ENCODE peak calls at places on chromosomes 6 and 20, in seven cellular contexts. One of them, this sample, is unnamed.

GRCh38 chr6:88476388-88476787 is 310.2 kb upstream of the CNR1 start:
- DNase-seq in GM12878: no peak
- DNase-seq in H1: no peak
- DNase-seq in K562: no peak
- DNase-seq in HepG2: no peak
- DNase-seq in HCT116: no peak
- DNase-seq in SK-N-SH: no peak
- DNase-seq in this sample: no peak

GRCh38 chr20:63313349-63314014 is 20.5 kb downstream of the COL20A1 start:
- DNase-seq in GM12878: no peak
- DNase-seq in H1: no peak
- DNase-seq in K562: no peak
- DNase-seq in HepG2: no peak
- DNase-seq in HCT116: no peak
- DNase-seq in SK-N-SH: no peak
- DNase-seq in this sample: no peak

GRCh38 chr6:35725721-35726438 is 11.0 kb upstream of the ARMC12 start:
- DNase-seq in GM12878: no peak
- DNase-seq in H1: no peak
- DNase-seq in K562: no peak
- DNase-seq in HepG2: peak
- DNase-seq in HCT116: no peak
- DNase-seq in SK-N-SH: no peak
- DNase-seq in this sample: no peak

GRCh38 chr6:111552241-111552744 is 53.4 kb downstream of the TRAF3IP2 start:
- DNase-seq in GM12878: no peak
- DNase-seq in H1: no peak
- DNase-seq in K562: peak
- DNase-seq in HepG2: no peak
- DNase-seq in HCT116: no peak
- DNase-seq in SK-N-SH: peak
- DNase-seq in this sample: peak

GRCh38 chr6:143594647-143595046 is 83.1 kb upstream of the PHACTR2 start:
- DNase-seq in GM12878: no peak
- DNase-seq in H1: no peak
- DNase-seq in K562: no peak
- DNase-seq in HepG2: no peak
- DNase-seq in HCT116: no peak
- DNase-seq in SK-N-SH: no peak
- DNase-seq in this sample: no peak

GRCh38 chr6:91288741-91289140 is 701.9 kb upstream of the MAP3K7 start:
- DNase-seq in GM12878: no peak
- DNase-seq in H1: no peak
- DNase-seq in K562: no peak
- DNase-seq in HepG2: no peak
- DNase-seq in HCT116: no peak
- DNase-seq in SK-N-SH: no peak
- DNase-seq in this sample: no peak

GRCh38 chr6:28983838-28984237 is 21.3 kb downstream of the ZNF311 start:
- DNase-seq in GM12878: no peak
- DNase-seq in H1: no peak
- DNase-seq in K562: no peak
- DNase-seq in HepG2: no peak
- DNase-seq in HCT116: no peak
- DNase-seq in SK-N-SH: no peak
- DNase-seq in this sample: no peak

GRCh38 chr6:7907159-7907558 is 3.4 kb downstream of the TXNDC5 start:
- DNase-seq in GM12878: no peak
- DNase-seq in H1: no peak
- DNase-seq in K562: peak
- DNase-seq in HepG2: no peak
- DNase-seq in HCT116: no peak
- DNase-seq in SK-N-SH: no peak
- DNase-seq in this sample: no peak

GRCh38 chr6:115613488-115613887 is 447.2 kb downstream of the FRK start:
- DNase-seq in GM12878: no peak
- DNase-seq in H1: no peak
- DNase-seq in K562: no peak
- DNase-seq in HepG2: no peak
- DNase-seq in HCT116: no peak
- DNase-seq in SK-N-SH: no peak
- DNase-seq in this sample: no peak

GRCh38 chr6:150016324-150017185 is 8.8 kb downstream of the RAET1L start:
- DNase-seq in GM12878: no peak
- DNase-seq in H1: peak
- DNase-seq in K562: peak
- DNase-seq in HepG2: peak
- DNase-seq in HCT116: peak
- DNase-seq in SK-N-SH: peak
- DNase-seq in this sample: peak

GRCh38 chr20:24208652-24209051 is 220.1 kb upstream of the GGTLC1 start:
- DNase-seq in GM12878: no peak
- DNase-seq in H1: peak
- DNase-seq in K562: no peak
- DNase-seq in HepG2: peak
- DNase-seq in HCT116: no peak
- DNase-seq in SK-N-SH: no peak
- DNase-seq in this sample: no peak

GRCh38 chr6:107488174-107488874 is 1.6 kb upstream of the SOBP start:
- DNase-seq in GM12878: no peak
- DNase-seq in H1: no peak
- DNase-seq in K562: no peak
- DNase-seq in HepG2: no peak
- DNase-seq in HCT116: no peak
- DNase-seq in SK-N-SH: peak
- DNase-seq in this sample: no peak

GRCh38 chr20:33791959-33792597 is 19.1 kb upstream of the CHMP4B start:
- DNase-seq in GM12878: no peak
- DNase-seq in H1: peak
- DNase-seq in K562: peak
- DNase-seq in HepG2: peak
- DNase-seq in HCT116: no peak
- DNase-seq in SK-N-SH: peak
- DNase-seq in this sample: no peak

GRCh38 chr6:136371951-136372350 is 82.3 kb upstream of the BCLAF1 start:
- DNase-seq in GM12878: no peak
- DNase-seq in H1: no peak
- DNase-seq in K562: no peak
- DNase-seq in HepG2: no peak
- DNase-seq in HCT116: no peak
- DNase-seq in SK-N-SH: no peak
- DNase-seq in this sample: no peak

GRCh38 chr20:20207872-20208271 is 155.5 kb downstream of the CFAP61 start:
- DNase-seq in GM12878: peak
- DNase-seq in H1: no peak
- DNase-seq in K562: no peak
- DNase-seq in HepG2: no peak
- DNase-seq in HCT116: no peak
- DNase-seq in SK-N-SH: no peak
- DNase-seq in this sample: no peak

GRCh38 chr20:63014710-63015109 is 7.9 kb upstream of the BHLHE23 start:
- DNase-seq in GM12878: no peak
- DNase-seq in H1: no peak
- DNase-seq in K562: no peak
- DNase-seq in HepG2: no peak
- DNase-seq in HCT116: no peak
- DNase-seq in SK-N-SH: no peak
- DNase-seq in this sample: no peak

GRCh38 chr6:28657756-28658465 is 132.2 kb downstream of the GPX5 start:
- DNase-seq in GM12878: peak
- DNase-seq in H1: peak
- DNase-seq in K562: peak
- DNase-seq in HepG2: peak
- DNase-seq in HCT116: peak
- DNase-seq in SK-N-SH: peak
- DNase-seq in this sample: no peak

GRCh38 chr6:162708971-162709370 is 18.6 kb downstream of the PRKN start:
- DNase-seq in GM12878: no peak
- DNase-seq in H1: no peak
- DNase-seq in K562: no peak
- DNase-seq in HepG2: no peak
- DNase-seq in HCT116: no peak
- DNase-seq in SK-N-SH: no peak
- DNase-seq in this sample: no peak

GRCh38 chr6:148035763-148036390 is 306.8 kb upstream of the SASH1 start:
- DNase-seq in GM12878: no peak
- DNase-seq in H1: no peak
- DNase-seq in K562: no peak
- DNase-seq in HepG2: no peak
- DNase-seq in HCT116: no peak
- DNase-seq in SK-N-SH: no peak
- DNase-seq in this sample: no peak

GRCh38 chr20:46365483-46366215 is 40.8 kb downstream of the ELMO2 start:
- DNase-seq in GM12878: no peak
- DNase-seq in H1: no peak
- DNase-seq in K562: no peak
- DNase-seq in HepG2: no peak
- DNase-seq in HCT116: no peak
- DNase-seq in SK-N-SH: no peak
- DNase-seq in this sample: no peak

GRCh38 chr6:154705471-154706113 is 27.6 kb upstream of the SCAF8 start:
- DNase-seq in GM12878: no peak
- DNase-seq in H1: no peak
- DNase-seq in K562: peak
- DNase-seq in HepG2: no peak
- DNase-seq in HCT116: no peak
- DNase-seq in SK-N-SH: no peak
- DNase-seq in this sample: peak

GRCh38 chr6:99330159-99330558 is 19.3 kb downstream of the FAXC start:
- DNase-seq in GM12878: peak
- DNase-seq in H1: no peak
- DNase-seq in K562: peak
- DNase-seq in HepG2: peak
- DNase-seq in HCT116: peak
- DNase-seq in SK-N-SH: peak
- DNase-seq in this sample: peak

DNA sequence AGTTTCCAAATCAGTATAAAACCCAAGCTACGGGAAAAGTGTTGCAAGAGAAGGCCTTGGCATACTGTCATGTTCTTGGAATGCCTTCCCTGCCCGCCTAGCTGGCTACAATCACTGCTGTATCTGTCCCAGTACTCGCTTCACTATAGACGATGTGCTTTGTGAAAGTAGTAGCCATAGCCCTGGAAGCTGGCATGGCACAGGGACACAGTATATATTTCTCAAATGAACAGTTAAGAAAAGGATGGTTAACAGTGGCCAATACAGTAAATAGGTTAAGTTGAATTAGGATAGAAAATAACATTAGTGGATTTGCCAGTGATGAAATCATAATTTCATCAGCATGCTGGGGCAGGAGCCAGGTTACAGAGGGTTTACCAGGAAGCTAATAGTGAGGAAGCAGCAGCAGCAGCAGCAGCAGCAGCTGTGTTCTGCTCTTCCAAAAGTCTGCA is 499.3 kb downstream of the CDKAL1 start:
- DNase-seq in GM12878: no peak
- DNase-seq in H1: no peak
- DNase-seq in K562: no peak
- DNase-seq in HepG2: no peak
- DNase-seq in HCT116: no peak
- DNase-seq in SK-N-SH: peak
- DNase-seq in this sample: no peak
- TF ChIP-seq POLR2AphosphoS5 in GM12878: no peak
- TF ChIP-seq POLR2AphosphoS5 in H1: no peak
- TF ChIP-seq POLR2AphosphoS5 in K562: no peak
- TF ChIP-seq POLR2AphosphoS5 in HepG2: no peak
- TF ChIP-seq POLR2AphosphoS5 in HCT116: no peak
- TF ChIP-seq POLR2AphosphoS5 in SK-N-SH: no peak
- TF ChIP-seq POLR2AphosphoS5 in this sample: no peak

GRCh38 chr6:137913434-137913833 is 46.4 kb downstream of the TNFAIP3 start:
- DNase-seq in GM12878: no peak
- DNase-seq in H1: no peak
- DNase-seq in K562: no peak
- DNase-seq in HepG2: no peak
- DNase-seq in HCT116: no peak
- DNase-seq in SK-N-SH: no peak
- DNase-seq in this sample: no peak

GRCh38 chr6:137914530-137915193 is 47.6 kb downstream of the TNFAIP3 start:
- DNase-seq in GM12878: no peak
- DNase-seq in H1: no peak
- DNase-seq in K562: peak
- DNase-seq in HepG2: no peak
- DNase-seq in HCT116: no peak
- DNase-seq in SK-N-SH: no peak
- DNase-seq in this sample: no peak

GRCh38 chr6:137911675-137912158 is 44.7 kb downstream of the TNFAIP3 start:
- DNase-seq in GM12878: no peak
- DNase-seq in H1: no peak
- DNase-seq in K562: no peak
- DNase-seq in HepG2: no peak
- DNase-seq in HCT116: no peak
- DNase-seq in SK-N-SH: no peak
- DNase-seq in this sample: no peak

GRCh38 chr6:137913996-137914529 is 47.0 kb downstream of the TNFAIP3 start:
- DNase-seq in GM12878: no peak
- DNase-seq in H1: no peak
- DNase-seq in K562: no peak
- DNase-seq in HepG2: no peak
- DNase-seq in HCT116: no peak
- DNase-seq in SK-N-SH: no peak
- DNase-seq in this sample: no peak

GRCh38 chr6:137912813-137913212 is 45.8 kb downstream of the TNFAIP3 start:
- DNase-seq in GM12878: no peak
- DNase-seq in H1: no peak
- DNase-seq in K562: no peak
- DNase-seq in HepG2: no peak
- DNase-seq in HCT116: no peak
- DNase-seq in SK-N-SH: no peak
- DNase-seq in this sample: no peak
- H3K4me3 ChIP-seq in GM12878: no peak
- H3K4me3 ChIP-seq in H1: no peak
- H3K4me3 ChIP-seq in K562: no peak
- H3K4me3 ChIP-seq in HepG2: no peak
- H3K4me3 ChIP-seq in HCT116: no peak
- H3K4me3 ChIP-seq in SK-N-SH: no peak
- H3K4me3 ChIP-seq in this sample: no peak

GRCh38 chr6:16512585-16513109 is 248.6 kb downstream of the ATXN1 start:
- DNase-seq in GM12878: no peak
- DNase-seq in H1: no peak
- DNase-seq in K562: no peak
- DNase-seq in HepG2: no peak
- DNase-seq in HCT116: no peak
- DNase-seq in SK-N-SH: no peak
- DNase-seq in this sample: no peak
- TF ChIP-seq SIN3A in GM12878: no peak
- TF ChIP-seq SIN3A in H1: no peak
- TF ChIP-seq SIN3A in K562: no peak
- TF ChIP-seq SIN3A in HepG2: no peak
- TF ChIP-seq SIN3A in HCT116: no peak
- TF ChIP-seq SIN3A in SK-N-SH: no peak
- TF ChIP-seq SIN3A in this sample: no peak

DNA sequence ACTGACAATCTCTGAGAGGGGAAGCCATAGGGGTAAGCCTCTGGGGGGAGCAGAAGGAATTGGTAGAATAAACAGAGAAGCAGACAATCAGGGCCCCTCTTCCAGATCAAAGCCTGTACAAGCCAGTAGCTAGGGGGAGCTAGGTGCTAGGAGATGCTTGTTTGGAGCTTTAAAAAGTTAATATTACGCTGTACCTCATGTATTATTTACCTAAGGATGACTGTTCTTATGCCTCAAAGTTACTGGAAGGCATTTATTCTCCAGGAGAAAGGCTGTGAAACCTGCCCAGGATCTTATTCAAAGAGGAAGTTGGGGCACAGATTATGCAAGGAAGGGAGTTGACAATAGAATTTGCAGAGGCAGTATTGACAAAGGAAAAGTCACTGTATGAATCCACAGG is 111.8 kb upstream of the SLC35F1 start:
- DNase-seq in GM12878: no peak
- DNase-seq in H1: no peak
- DNase-seq in K562: no peak
- DNase-seq in HepG2: no peak
- DNase-seq in HCT116: no peak
- DNase-seq in SK-N-SH: no peak
- DNase-seq in this sample: no peak
- TF ChIP-seq POLR2AphosphoS5 in GM12878: no peak
- TF ChIP-seq POLR2AphosphoS5 in H1: no peak
- TF ChIP-seq POLR2AphosphoS5 in K562: no peak
- TF ChIP-seq POLR2AphosphoS5 in HepG2: no peak
- TF ChIP-seq POLR2AphosphoS5 in HCT116: no peak
- TF ChIP-seq POLR2AphosphoS5 in SK-N-SH: no peak
- TF ChIP-seq POLR2AphosphoS5 in this sample: no peak

This sample was measured in Panc1.